ENCODE peak calls at places on chromosomes 2 and 18, in four cellular contexts. V is posterior vena cava, S is upper lobe of right lung, C is neural crest cell. N is an unnamed sample.

GRCh38 chr18:61608306-61608705 is 275.1 kb downstream of the CDH20 start:
- DNase-seq in C (no peak), V (no peak), S (no peak), N (no peak)

GRCh38 chr2:7572460-7572859 is 655.2 kb downstream of the RNF144A start:
- DNase-seq in V (no peak), S (no peak), C (no peak), N (peak; percentile 30)

GRCh38 chr2:30181176-30181575 is 34.4 kb downstream of the YPEL5 start:
- DNase-seq in S (no peak), V (no peak), C (no peak), N (no peak)

GRCh38 chr2:138414014-138414413 is 87.6 kb upstream of the SPOPL start:
- DNase-seq in C (no peak), V (no peak), S (no peak), N (no peak)

GRCh38 chr2:55102056-55102812 is 52.0 kb upstream of the RTN4 start:
- DNase-seq in C (no peak), S (no peak), V (no peak), N (no peak)

GRCh38 chr2:216572582-216573578 is 60.3 kb upstream of the IGFBP2 start:
- DNase-seq in V (peak; percentile 91), S (no peak), C (no peak), N (no peak)

GRCh38 chr2:231243883-231244282 is 45.5 kb downstream of the ARMC9 start:
- DNase-seq in C (no peak), S (no peak), V (no peak), N (no peak)

GRCh38 chr2:232133078-232133477 is 171.6 kb downstream of the DIS3L2 start:
- DNase-seq in S (no peak), C (no peak), V (no peak), N (no peak)

N was measured in retina.